ENCODE peak calls at places on chromosomes 12 and 14, in five cellular contexts. One of them, this sample, is unnamed. For H3K36me3, the result is how much of the 10 kb centered on the place peaks cover.

GRCh38 chr12:54051081-54051912 is 2.3 kb upstream of the HOXC4 start:
- DNase-seq in ovary: no peak
- DNase-seq in neural progenitor cell: no peak
- DNase-seq in CD8-positive, alpha-beta T cell: no peak
- DNase-seq in ascending aorta: no peak
- DNase-seq in this sample: no peak

GRCh38 chr12:22656376-22656775 is 31.4 kb downstream of the ETNK1 start:
- DNase-seq in ovary: no peak
- DNase-seq in neural progenitor cell: no peak
- DNase-seq in CD8-positive, alpha-beta T cell: no peak
- DNase-seq in ascending aorta: no peak
- DNase-seq in this sample: no peak

GRCh38 chr14:99424306-99424877 is 56.3 kb downstream of the SETD3 start:
- DNase-seq in ovary: no peak
- DNase-seq in neural progenitor cell: no peak
- DNase-seq in CD8-positive, alpha-beta T cell: no peak
- DNase-seq in ascending aorta: no peak
- DNase-seq in this sample: no peak

GRCh38 chr12:48859607-48860006 is 6.1 kb downstream of the RND1 start:
- DNase-seq in ovary: no peak
- DNase-seq in neural progenitor cell: no peak
- DNase-seq in CD8-positive, alpha-beta T cell: no peak
- DNase-seq in ascending aorta: no peak
- DNase-seq in this sample: no peak

GRCh38 chr14:96585672-96586013 is 83.5 kb downstream of the PAPOLA start:
- DNase-seq in ovary: no peak
- DNase-seq in neural progenitor cell: no peak
- DNase-seq in CD8-positive, alpha-beta T cell: no peak
- DNase-seq in ascending aorta: no peak
- DNase-seq in this sample: no peak

GRCh38 chr14:105532735-105533141 is 6.4 kb downstream of the TMEM121 start:
- DNase-seq in ovary: no peak
- DNase-seq in neural progenitor cell: peak
- DNase-seq in CD8-positive, alpha-beta T cell: no peak
- DNase-seq in ascending aorta: no peak
- DNase-seq in this sample: no peak

GRCh38 chr12:761276-761675 is 8.9 kb downstream of the WNK1 start:
- DNase-seq in ovary: no peak
- DNase-seq in neural progenitor cell: no peak
- DNase-seq in CD8-positive, alpha-beta T cell: no peak
- DNase-seq in ascending aorta: no peak
- DNase-seq in this sample: no peak

GRCh38 chr12:88572785-88573565 is 7.3 kb downstream of the KITLG start:
- DNase-seq in ovary: no peak
- DNase-seq in neural progenitor cell: no peak
- DNase-seq in CD8-positive, alpha-beta T cell: no peak
- DNase-seq in ascending aorta: no peak
- DNase-seq in this sample: no peak

GRCh38 chr14:34569750-34570149 is 30.2 kb upstream of the EAPP start:
- DNase-seq in ovary: no peak
- DNase-seq in neural progenitor cell: no peak
- DNase-seq in CD8-positive, alpha-beta T cell: no peak
- DNase-seq in ascending aorta: no peak
- DNase-seq in this sample: no peak

GRCh38 chr14:64717870-64718269 is 13.6 kb downstream of the PLEKHG3 start:
- DNase-seq in ovary: peak
- DNase-seq in neural progenitor cell: no peak
- DNase-seq in CD8-positive, alpha-beta T cell: no peak
- DNase-seq in ascending aorta: peak
- DNase-seq in this sample: no peak

DNA sequence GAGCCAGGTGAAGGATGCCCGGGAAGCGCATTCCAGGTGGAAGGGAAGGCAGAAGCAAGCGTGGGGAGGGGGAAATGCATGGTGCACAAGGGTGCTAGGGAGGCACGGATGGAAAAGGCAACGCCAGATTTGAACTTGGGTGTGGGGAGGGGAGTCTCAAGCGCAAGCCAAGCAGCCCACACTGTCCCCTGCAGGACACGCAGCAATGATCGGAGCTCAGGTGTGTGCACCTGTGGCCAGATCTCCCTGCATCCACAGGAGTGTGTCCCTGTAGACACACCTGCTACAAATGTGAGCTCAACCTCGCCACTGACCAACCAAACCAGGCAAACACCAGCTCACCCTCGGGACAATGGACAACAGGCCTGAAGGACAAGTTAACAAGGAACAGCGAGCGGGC is 63.2 kb downstream of the SCARB1 start:
- DNase-seq in ovary: no peak
- DNase-seq in neural progenitor cell: no peak
- DNase-seq in CD8-positive, alpha-beta T cell: no peak
- DNase-seq in ascending aorta: no peak
- DNase-seq in this sample: no peak
- H3K27ac ChIP-seq in ovary: no peak
- H3K27ac ChIP-seq in neural progenitor cell: no peak
- H3K27ac ChIP-seq in CD8-positive, alpha-beta T cell: no peak
- H3K27ac ChIP-seq in ascending aorta: no peak
- H3K27ac ChIP-seq in this sample: peak

GRCh38 chr14:45906257-45906656 is 653.3 kb upstream of the MIS18BP1 start:
- DNase-seq in ovary: no peak
- DNase-seq in neural progenitor cell: no peak
- DNase-seq in CD8-positive, alpha-beta T cell: no peak
- DNase-seq in ascending aorta: no peak
- DNase-seq in this sample: no peak

GRCh38 chr14:45905672-45906071 is 652.7 kb upstream of the MIS18BP1 start:
- DNase-seq in ovary: no peak
- DNase-seq in neural progenitor cell: no peak
- DNase-seq in CD8-positive, alpha-beta T cell: no peak
- DNase-seq in ascending aorta: no peak
- DNase-seq in this sample: no peak

GRCh38 chr14:45904313-45904712 is 651.3 kb upstream of the MIS18BP1 start:
- DNase-seq in ovary: no peak
- DNase-seq in neural progenitor cell: no peak
- DNase-seq in CD8-positive, alpha-beta T cell: no peak
- DNase-seq in ascending aorta: no peak
- DNase-seq in this sample: no peak

GRCh38 chr14:45902241-45902640 is 649.2 kb upstream of the MIS18BP1 start:
- DNase-seq in ovary: no peak
- DNase-seq in neural progenitor cell: no peak
- DNase-seq in CD8-positive, alpha-beta T cell: no peak
- DNase-seq in ascending aorta: no peak
- DNase-seq in this sample: no peak

DNA sequence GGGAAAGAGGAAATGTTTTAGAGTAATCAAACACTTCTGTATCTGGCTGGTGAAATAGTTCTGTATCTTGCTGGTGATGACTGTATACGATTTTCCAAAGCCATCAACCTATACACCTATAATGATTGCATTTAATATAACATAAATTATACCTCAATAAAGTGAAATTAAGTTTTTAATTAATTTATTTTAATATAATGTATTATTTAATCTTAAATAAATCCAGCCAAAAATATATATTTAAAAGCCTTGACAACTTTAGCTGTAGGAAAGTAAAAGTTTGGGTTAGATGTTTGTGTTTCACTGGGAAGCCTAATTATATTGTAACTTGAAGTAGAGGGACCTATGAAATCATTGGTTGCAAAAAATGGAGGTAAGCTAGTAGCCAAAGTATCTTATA is 654.8 kb upstream of the MIS18BP1 start:
- DNase-seq in ovary: no peak
- DNase-seq in neural progenitor cell: no peak
- DNase-seq in CD8-positive, alpha-beta T cell: no peak
- DNase-seq in ascending aorta: no peak
- DNase-seq in this sample: no peak
- H3K36me3 ChIP-seq in ovary: under half
- H3K36me3 ChIP-seq in neural progenitor cell: under half
- H3K36me3 ChIP-seq in CD8-positive, alpha-beta T cell: under half
- H3K36me3 ChIP-seq in ascending aorta: under half
- H3K36me3 ChIP-seq in this sample: under half

DNA sequence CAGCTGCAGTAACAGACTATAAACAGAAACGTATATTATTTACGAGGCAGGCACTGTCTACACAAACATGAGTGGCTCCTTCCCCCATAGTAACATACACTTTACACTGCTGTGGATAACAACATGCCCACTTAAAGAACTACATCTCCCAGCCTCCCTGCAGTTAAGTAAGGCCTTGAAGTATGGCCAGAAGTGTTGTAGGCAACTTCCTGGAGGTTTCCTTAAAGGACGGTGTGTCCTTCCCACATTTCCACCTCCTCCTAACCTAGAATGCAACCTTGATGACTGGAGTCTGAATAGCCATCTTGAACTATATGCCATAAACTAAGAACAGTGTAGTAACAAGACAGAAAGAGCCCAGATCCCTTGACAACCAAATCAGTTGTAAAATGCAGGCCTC is 20.3 kb downstream of the MED13L start:
- DNase-seq in ovary: no peak
- DNase-seq in neural progenitor cell: no peak
- DNase-seq in CD8-positive, alpha-beta T cell: no peak
- DNase-seq in ascending aorta: no peak
- DNase-seq in this sample: no peak
- H3K27ac ChIP-seq in ovary: no peak
- H3K27ac ChIP-seq in neural progenitor cell: no peak
- H3K27ac ChIP-seq in CD8-positive, alpha-beta T cell: no peak
- H3K27ac ChIP-seq in ascending aorta: no peak
- H3K27ac ChIP-seq in this sample: peak

GRCh38 chr14:20365928-20366327 is 22.5 kb downstream of the PARP2 start:
- DNase-seq in ovary: no peak
- DNase-seq in neural progenitor cell: no peak
- DNase-seq in CD8-positive, alpha-beta T cell: no peak
- DNase-seq in ascending aorta: no peak
- DNase-seq in this sample: no peak
- H3K36me3 ChIP-seq in ovary: under half
- H3K36me3 ChIP-seq in neural progenitor cell: under half
- H3K36me3 ChIP-seq in CD8-positive, alpha-beta T cell: under half
- H3K36me3 ChIP-seq in ascending aorta: half or more
- H3K36me3 ChIP-seq in this sample: half or more

GRCh38 chr14:54646576-54647130 is 79.7 kb downstream of the SAMD4A start:
- DNase-seq in ovary: no peak
- DNase-seq in neural progenitor cell: no peak
- DNase-seq in CD8-positive, alpha-beta T cell: no peak
- DNase-seq in ascending aorta: no peak
- DNase-seq in this sample: no peak
- H3K27ac ChIP-seq in ovary: no peak
- H3K27ac ChIP-seq in neural progenitor cell: no peak
- H3K27ac ChIP-seq in CD8-positive, alpha-beta T cell: no peak
- H3K27ac ChIP-seq in ascending aorta: peak
- H3K27ac ChIP-seq in this sample: no peak